ENCODE peak calls at places on chromosomes 12 and 14, in ten cellular contexts. Q, Z, B, X, E, H, F, M, W and N are unnamed samples.
A peak's percentile ranks its signal among the peaks of the same experiment; 100 is the strongest.

GRCh38 chr12:6363330-6364036 is 11.9 kb downstream of the SCNN1A start:
- DNase-seq in Q (no peak), Z (peak; percentile 86), B (peak; percentile 56), X (peak; percentile 78), E (peak; percentile 89), H (peak; percentile 88), F (no peak), M (peak; percentile 95), W (no peak), N (no peak)

GRCh38 chr14:91882776-91883175 is 15.4 kb upstream of the TC2N start:
- DNase-seq in Q (no peak), Z (no peak), B (no peak), X (no peak), E (no peak), H (no peak), F (no peak), M (no peak), W (no peak), N (no peak)

GRCh38 chr14:104806625-104807465 is 5.9 kb downstream of the ZBTB42 start:
- DNase-seq in Q (no peak), Z (no peak), B (no peak), X (no peak), E (peak; percentile 16), H (no peak), F (no peak), M (no peak), W (no peak), N (no peak)

GRCh38 chr14:106509176-106509575 is 982.8 kb downstream of the TMEM121 start:
- DNase-seq in Q (no peak), Z (no peak), B (no peak), X (no peak), E (no peak), H (no peak), F (no peak), M (no peak), W (no peak), N (no peak)

GRCh38 chr12:113439301-113439597 is 17.1 kb downstream of the SDSL start:
- DNase-seq in Q (no peak), Z (no peak), B (no peak), X (no peak), E (no peak), H (no peak), F (no peak), M (no peak), W (no peak), N (no peak)

GRCh38 chr12:79997115-79997805 is 62.4 kb upstream of the PPP1R12A start:
- DNase-seq in Q (no peak), Z (no peak), B (no peak), X (no peak), E (no peak), H (no peak), F (no peak), M (no peak), W (no peak), N (no peak)

GRCh38 chr12:52848661-52849255 is at the start of gene KRT78:
- DNase-seq in Q (no peak), Z (no peak), B (no peak), X (no peak), E (no peak), H (no peak), F (no peak), M (no peak), W (no peak), N (no peak)

GRCh38 chr14:100306506-100307214 is 416 bp upstream of the SLC25A29 start:
- DNase-seq in Q (no peak), Z (peak; percentile 93), B (peak; percentile 70), X (peak; percentile 90), E (peak; percentile 94), H (peak; percentile 93), F (peak; percentile 82), M (peak; percentile 93), W (peak; percentile 90), N (peak; percentile 36)

DNA sequence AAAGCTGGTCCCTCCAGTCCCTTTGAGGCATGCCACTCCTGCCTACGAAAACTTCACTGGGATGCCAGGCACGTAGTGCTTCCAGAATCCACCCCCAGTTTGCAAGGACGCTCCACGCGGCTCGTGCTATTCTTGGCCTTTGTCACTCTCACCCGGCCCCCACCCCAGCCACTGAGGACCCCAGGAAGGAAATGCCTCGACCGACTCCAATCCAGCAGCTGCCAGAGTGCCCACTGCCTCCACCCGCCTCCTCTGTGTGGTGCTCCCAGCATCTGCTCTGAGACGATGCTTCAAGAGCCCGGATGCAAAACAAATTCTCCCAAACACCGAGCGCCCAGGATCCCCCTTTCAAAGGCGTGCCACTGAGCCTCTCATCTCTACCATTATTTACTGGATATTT is 123.9 kb downstream of the RFLNA start:
- DNase-seq in Q (no peak), Z (no peak), B (no peak), X (no peak), E (no peak), H (no peak), F (no peak), M (no peak), W (no peak), N (no peak)
- H3K27ac ChIP-seq in Q (peak overlapping the region; percentile 95), Z (no peak overlapping the region), B (no peak overlapping the region), X (no peak overlapping the region), E (peak overlapping the region; percentile 24), H (no peak overlapping the region), F (no peak overlapping the region), M (no peak overlapping the region), W (no peak overlapping the region), N (no peak overlapping the region)

GRCh38 chr14:71606575-71606974 is 325.7 kb upstream of the RGS6 start:
- DNase-seq in Q (no peak), Z (no peak), B (no peak), X (no peak), E (no peak), H (no peak), F (no peak), M (no peak), W (no peak), N (no peak)

GRCh38 chr14:71606064-71606463 is 326.2 kb upstream of the RGS6 start:
- DNase-seq in Q (no peak), Z (no peak), B (no peak), X (no peak), E (no peak), H (no peak), F (no peak), M (no peak), W (no peak), N (no peak)

GRCh38 chr14:71604231-71604630 is 328.0 kb upstream of the RGS6 start:
- DNase-seq in Q (no peak), Z (no peak), B (no peak), X (no peak), E (no peak), H (no peak), F (no peak), M (no peak), W (no peak), N (no peak)

GRCh38 chr14:71610149-71610548 is 322.1 kb upstream of the RGS6 start:
- DNase-seq in Q (no peak), Z (no peak), B (no peak), X (no peak), E (no peak), H (no peak), F (no peak), M (no peak), W (no peak), N (no peak)

DNA sequence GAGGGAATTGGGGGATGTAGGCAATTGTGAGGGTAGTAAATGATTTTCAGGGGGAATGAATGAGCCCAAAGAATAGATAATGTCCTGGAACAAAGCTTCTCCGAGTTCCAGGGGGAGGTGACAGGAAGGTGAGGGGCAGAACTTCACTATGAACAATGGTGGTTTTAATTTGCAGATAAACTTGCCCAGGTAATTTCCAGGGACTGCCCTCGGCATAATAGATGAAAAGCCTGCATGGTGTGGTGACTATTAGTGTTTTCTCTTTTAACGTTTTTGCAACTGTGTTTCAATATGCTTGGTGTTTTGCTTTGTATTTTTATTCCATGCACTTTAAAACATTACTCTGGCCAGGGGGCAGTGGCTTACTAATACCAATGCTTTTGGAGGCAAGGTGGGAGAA is 325.2 kb upstream of the RGS6 start:
- DNase-seq in Q (no peak), Z (no peak), B (no peak), X (no peak), E (no peak), H (no peak), F (no peak), M (no peak), W (no peak), N (no peak)
- H3K27ac ChIP-seq in Q (no peak overlapping the region), Z (no peak overlapping the region), B (no peak overlapping the region), X (no peak overlapping the region), E (no peak overlapping the region), H (no peak overlapping the region), F (no peak overlapping the region), M (no peak overlapping the region), W (no peak overlapping the region), N (no peak overlapping the region)

GRCh38 chr12:118025168-118025567 is 8.7 kb downstream of the RFC5 start:
- DNase-seq in Q (no peak), Z (no peak), B (no peak), X (no peak), E (no peak), H (no peak), F (no peak), M (no peak), W (no peak), N (no peak)
- H3K27ac ChIP-seq in Q (no peak overlapping the region), Z (no peak overlapping the region), B (no peak overlapping the region), X (no peak overlapping the region), E (no peak overlapping the region), H (no peak overlapping the region), F (no peak overlapping the region), M (no peak overlapping the region), W (no peak overlapping the region), N (no peak overlapping the region)

GRCh38 chr12:108103517-108103916 is 25.6 kb upstream of the WSCD2 start:
- DNase-seq in Q (no peak), Z (no peak), B (no peak), X (no peak), E (no peak), H (no peak), F (no peak), M (no peak), W (no peak), N (no peak)

GRCh38 chr12:108103087-108103486 is 26.0 kb upstream of the WSCD2 start:
- DNase-seq in Q (no peak), Z (no peak), B (no peak), X (no peak), E (no peak), H (no peak), F (no peak), M (no peak), W (no peak), N (no peak)

GRCh38 chr12:108102363-108102762 is 26.7 kb upstream of the WSCD2 start:
- DNase-seq in Q (no peak), Z (no peak), B (no peak), X (no peak), E (no peak), H (no peak), F (no peak), M (no peak), W (no peak), N (no peak)

GRCh38 chr12:108099778-108100177 is 29.3 kb upstream of the WSCD2 start:
- DNase-seq in Q (no peak), Z (no peak), B (no peak), X (no peak), E (no peak), H (no peak), F (no peak), M (no peak), W (no peak), N (no peak)

DNA sequence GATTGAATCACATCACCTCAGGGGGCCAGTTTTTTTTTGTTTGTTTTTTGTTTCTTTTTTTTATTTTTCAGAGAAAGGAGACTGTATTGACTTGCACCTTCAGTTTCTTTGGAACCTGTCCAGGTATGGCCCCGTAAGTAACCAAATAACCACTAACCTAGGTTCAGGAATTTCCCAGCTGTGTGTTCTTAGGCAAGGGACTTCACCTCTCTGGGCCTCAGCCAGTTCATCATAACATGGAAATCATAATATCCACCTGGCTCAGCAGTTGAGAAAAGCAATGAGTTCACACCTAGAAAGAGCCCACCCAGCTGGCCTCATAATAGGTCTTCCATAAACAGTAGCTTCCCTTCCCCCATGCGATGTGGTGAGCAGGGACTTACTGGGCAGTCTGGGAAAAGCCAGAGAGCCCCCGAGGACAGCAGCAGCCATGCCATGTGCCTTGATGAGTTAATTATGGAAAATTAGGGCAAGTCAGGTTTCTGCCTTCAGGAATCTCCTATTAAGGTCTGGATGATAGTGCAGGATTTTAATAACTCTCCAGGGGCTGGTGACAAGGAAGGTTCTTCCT is 27.4 kb upstream of the WSCD2 start:
- DNase-seq in Q (no peak), Z (no peak), B (no peak), X (no peak), E (no peak), H (no peak), F (no peak), M (no peak), W (no peak), N (no peak)
- H3K27ac ChIP-seq in Q (no peak overlapping the region), Z (no peak overlapping the region), B (no peak overlapping the region), X (no peak overlapping the region), E (no peak overlapping the region), H (no peak overlapping the region), F (no peak overlapping the region), M (no peak overlapping the region), W (no peak overlapping the region), N (no peak overlapping the region)